ENCODE peak calls at places on chromosomes 13 and 19, in five cellular contexts. Y is cardiac fibroblast, Q is RWPE1, K is tibial artery, G is neural crest cell. Z is an unnamed sample.

GRCh38 chr13:42401376-42401775 is 129.4 kb downstream of the AKAP11 start:
- DNase-seq in Y (no peak), Q (peak; percentile 9), K (no peak), G (no peak), Z (no peak)

GRCh38 chr13:41645313-41645712 is 188.0 kb downstream of the RGCC start:
- DNase-seq in Y (peak; percentile 95), Q (peak; percentile 21), K (peak; percentile 82), G (no peak), Z (peak; percentile 39)

GRCh38 chr13:32530841-32531253 is 7.7 kb downstream of the N4BP2L2 start:
- DNase-seq in Y (peak; percentile 64), Q (no peak), K (no peak), G (no peak), Z (no peak)

GRCh38 chr19:11418518-11419506 is at the start of gene RGL3:
- DNase-seq in Y (no peak), Q (no peak), K (peak; percentile 81), G (no peak), Z (peak; percentile 44)

GRCh38 chr19:47679922-47680857 is 33.0 kb upstream of the EHD2 start:
- DNase-seq in Y (no peak), Q (no peak), K (peak; percentile 66), G (no peak), Z (no peak)

GRCh38 chr19:33273881-33274662 is 28.3 kb downstream of the CEBPA start:
- DNase-seq in Y (peak; percentile 93), Q (no peak), K (no peak), G (no peak), Z (peak; percentile 76)

GRCh38 chr13:90801621-90802020 is 545.9 kb upstream of the MIR17HG start:
- DNase-seq in Y (no peak), Q (no peak), K (no peak), G (no peak), Z (no peak)

GRCh38 chr19:14116918-14117578 is 514 bp downstream of the PRKACA start:
- DNase-seq in Y (no peak), Q (no peak), K (peak; percentile 81), G (no peak), Z (peak; percentile 40)

GRCh38 chr13:21556051-21556450 is 47.9 kb downstream of the MICU2 start:
- DNase-seq in Y (peak; percentile 13), Q (no peak), K (no peak), G (no peak), Z (no peak)

GRCh38 chr19:16679811-16680210 is 18.9 kb downstream of the TMEM38A start:
- DNase-seq in Y (no peak), Q (no peak), K (no peak), G (no peak), Z (no peak)

GRCh38 chr19:28466107-28467045 is 746.6 kb downstream of the UQCRFS1 start:
- DNase-seq in Y (peak; percentile 80), Q (no peak), K (no peak), G (peak; percentile 78), Z (peak; percentile 58)

GRCh38 chr13:30334663-30335386 is 27.5 kb upstream of the KATNAL1 start:
- DNase-seq in Y (peak; percentile 62), Q (no peak), K (no peak), G (peak; percentile 43), Z (no peak)

GRCh38 chr19:48913114-48913513 is 13.0 kb downstream of the NUCB1 start:
- DNase-seq in Y (no peak), Q (no peak), K (no peak), G (no peak), Z (no peak)

GRCh38 chr13:19586904-19587634 is 25.7 kb upstream of the TPTE2 start:
- DNase-seq in Y (peak; percentile 7), Q (peak; percentile 36), K (no peak), G (no peak), Z (peak; percentile 31)

GRCh38 chr13:53637971-53638547 is 609.4 kb downstream of the OLFM4 start:
- DNase-seq in Y (no peak), Q (no peak), K (no peak), G (no peak), Z (no peak)

GRCh38 chr19:48424694-48425219 is 21.0 kb upstream of the GRWD1 start:
- DNase-seq in Y (peak; percentile 68), Q (peak; percentile 63), K (no peak), G (no peak), Z (no peak)

GRCh38 chr19:33906578-33907335 is 110.1 kb downstream of the KCTD15 start:
- DNase-seq in Y (peak; percentile 31), Q (peak; percentile 29), K (no peak), G (no peak), Z (no peak)

Z was measured in lung.